ENCODE peak calls at places on chromosomes 7 and 10, in seven cellular contexts. L, O, X, B, R, F and M are unnamed samples.

GRCh38 chr10:122845783-122846332 is at the start of gene CUZD1:
- DNase-seq in L (no peak), O (no peak), X (no peak), B (no peak), R (no peak), F (peak), M (no peak)

GRCh38 chr7:30470783-30471182 is 7.8 kb downstream of the NOD1 start:
- DNase-seq in L (no peak), O (no peak), X (no peak), B (no peak), R (peak), F (no peak), M (peak)

GRCh38 chr10:104045151-104046089 is 40.3 kb downstream of the COL17A1 start:
- DNase-seq in L (peak), O (peak), X (peak), B (no peak), R (peak), F (peak), M (peak)

GRCh38 chr10:95478935-95479334 is 82.2 kb downstream of the SORBS1 start:
- DNase-seq in L (no peak), O (no peak), X (no peak), B (peak), R (peak), F (no peak), M (no peak)

GRCh38 chr7:42480304-42480665 is 243.3 kb upstream of the GLI3 start:
- DNase-seq in L (no peak), O (no peak), X (no peak), B (no peak), R (no peak), F (no peak), M (no peak)

GRCh38 chr7:77727936-77728701 is 31.9 kb downstream of the RSBN1L start:
- DNase-seq in L (peak), O (no peak), X (no peak), B (no peak), R (peak), F (peak), M (peak)

GRCh38 chr7:140232959-140233649 is 56.3 kb upstream of the KDM7A start:
- DNase-seq in L (no peak), O (no peak), X (no peak), B (no peak), R (no peak), F (no peak), M (no peak)

GRCh38 chr7:99614495-99614894 is 2.3 kb upstream of the ZSCAN25 start:
- DNase-seq in L (no peak), O (peak), X (no peak), B (no peak), R (no peak), F (no peak), M (no peak)

GRCh38 chr10:77925410-77925794 is 1.2 kb downstream of the DLG5 start:
- DNase-seq in L (no peak), O (no peak), X (peak), B (no peak), R (peak), F (no peak), M (peak)

GRCh38 chr7:55568613-55569268 is 3.6 kb downstream of the VOPP1 start:
- DNase-seq in L (no peak), O (no peak), X (no peak), B (no peak), R (peak), F (no peak), M (peak)

GRCh38 chr10:122561212-122561611 is 658 bp downstream of the DMBT1 start:
- DNase-seq in L (no peak), O (no peak), X (no peak), B (no peak), R (no peak), F (no peak), M (no peak)

GRCh38 chr10:28284126-28284525 is 18.7 kb downstream of the MPP7 start:
- DNase-seq in L (no peak), O (no peak), X (no peak), B (no peak), R (no peak), F (no peak), M (no peak)

GRCh38 chr10:122492955-122493597 is 31.7 kb downstream of the HTRA1 start:
- DNase-seq in L (no peak), O (no peak), X (no peak), B (no peak), R (peak), F (no peak), M (peak)

GRCh38 chr7:55572378-55573233 is at the start of gene VOPP1:
- DNase-seq in L (peak), O (peak), X (peak), B (peak), R (peak), F (peak), M (peak)

GRCh38 chr10:68861253-68861652 is 33.9 kb downstream of the STOX1 start:
- DNase-seq in L (no peak), O (peak), X (no peak), B (no peak), R (no peak), F (no peak), M (no peak)

GRCh38 chr7:149811221-149811620 is 27.0 kb upstream of the ZNF862 start:
- DNase-seq in L (no peak), O (peak), X (no peak), B (no peak), R (no peak), F (no peak), M (no peak)

GRCh38 chr10:114397651-114398145 is 6.6 kb downstream of the AFAP1L2 start:
- DNase-seq in L (no peak), O (no peak), X (no peak), B (peak), R (peak), F (no peak), M (peak)

GRCh38 chr10:4120454-4120853 is 335.4 kb upstream of the KLF6 start:
- DNase-seq in L (no peak), O (no peak), X (no peak), B (no peak), R (no peak), F (no peak), M (no peak)

GRCh38 chr7:27955596-27955995 is 215.6 kb downstream of the TAX1BP1 start:
- DNase-seq in L (no peak), O (no peak), X (no peak), B (no peak), R (no peak), F (no peak), M (no peak)

GRCh38 chr10:74388801-74389200 is 237.8 kb downstream of the ADK start:
- DNase-seq in L (no peak), O (no peak), X (no peak), B (no peak), R (no peak), F (no peak), M (no peak)

GRCh38 chr10:124180947-124181549 is 87.7 kb upstream of the CHST15 start:
- DNase-seq in L (no peak), O (no peak), X (no peak), B (no peak), R (peak), F (no peak), M (peak)

GRCh38 chr10:50419091-50419490 is 167.8 kb upstream of the ASAH2 start:
- DNase-seq in L (no peak), O (no peak), X (no peak), B (no peak), R (no peak), F (no peak), M (no peak)

GRCh38 chr7:23530355-23530754 is 1.4 kb downstream of the TRA2A start:
- DNase-seq in L (no peak), O (peak), X (peak), B (no peak), R (peak), F (peak), M (peak)

GRCh38 chr7:151459726-151460473 is 20.0 kb upstream of the CRYGN start:
- DNase-seq in L (no peak), O (no peak), X (peak), B (peak), R (peak), F (peak), M (peak)

GRCh38 chr10:93746844-93747284 is 10.9 kb upstream of the LGI1 start:
- DNase-seq in L (peak), O (peak), X (peak), B (no peak), R (peak), F (peak), M (peak)

GRCh38 chr10:61140765-61141392 is 196.9 kb upstream of the RHOBTB1 start:
- DNase-seq in L (peak), O (peak), X (peak), B (no peak), R (peak), F (peak), M (peak)

GRCh38 chr10:61021926-61022325 is 77.9 kb upstream of the RHOBTB1 start:
- DNase-seq in L (no peak), O (no peak), X (no peak), B (no peak), R (no peak), F (no peak), M (no peak)

GRCh38 chr10:102918817-102919236 is 733 bp downstream of the CNNM2 start:
- DNase-seq in L (no peak), O (peak), X (peak), B (no peak), R (no peak), F (peak), M (no peak)

GRCh38 chr10:102919992-102920736 is 2.1 kb downstream of the CNNM2 start:
- DNase-seq in L (no peak), O (no peak), X (no peak), B (no peak), R (no peak), F (peak), M (no peak)

GRCh38 chr10:102917314-102917961 is 656 bp upstream of the CNNM2 start:
- DNase-seq in L (peak), O (peak), X (peak), B (no peak), R (peak), F (peak), M (peak)

GRCh38 chr10:102919237-102919959 is 1.3 kb downstream of the CNNM2 start:
- DNase-seq in L (peak), O (no peak), X (peak), B (peak), R (peak), F (peak), M (no peak)

GRCh38 chr10:102917962-102918816 is at the start of gene CNNM2:
- DNase-seq in L (peak), O (peak), X (peak), B (peak), R (peak), F (peak), M (peak)
- TF ChIP-seq CTCF in L (no peak), O (no peak), X (no peak), B (no peak), R (no peak), F (no peak), M (no peak)

DNA sequence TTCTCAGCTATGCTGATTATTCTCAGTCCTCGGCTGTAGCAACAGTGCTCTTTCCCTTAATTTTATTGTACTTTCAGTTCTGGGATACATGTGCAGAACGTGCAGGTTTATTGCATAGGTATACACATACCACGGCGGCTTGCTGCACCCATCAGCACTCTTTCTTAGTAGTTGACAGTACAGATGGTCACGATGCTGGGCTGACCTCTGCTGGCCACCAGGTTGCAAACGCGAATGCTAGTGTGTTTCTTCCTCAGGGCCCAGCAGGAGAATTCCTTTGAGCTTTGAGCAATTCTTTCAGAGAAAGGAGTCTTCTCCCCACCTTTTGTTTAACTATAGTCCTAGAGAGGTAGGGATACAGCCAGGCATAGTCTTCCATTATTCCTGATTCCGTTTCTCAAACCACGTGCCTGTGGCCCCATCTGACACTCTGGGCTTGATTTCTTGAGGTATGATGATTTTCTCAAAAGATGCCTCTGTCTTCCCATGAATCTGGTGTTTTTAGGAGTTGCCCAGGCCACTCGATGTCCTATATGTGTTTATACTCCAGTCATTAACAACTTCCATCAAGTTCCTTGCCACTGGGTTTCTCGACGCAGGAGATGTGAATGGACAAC is 48.9 kb upstream of the CDC14C start:
- DNase-seq in L (peak), O (peak), X (peak), B (no peak), R (no peak), F (peak), M (peak)
- TF ChIP-seq CTCF in L (no peak), O (peak), X (peak), B (no peak), R (peak), F (peak), M (peak)

DNA sequence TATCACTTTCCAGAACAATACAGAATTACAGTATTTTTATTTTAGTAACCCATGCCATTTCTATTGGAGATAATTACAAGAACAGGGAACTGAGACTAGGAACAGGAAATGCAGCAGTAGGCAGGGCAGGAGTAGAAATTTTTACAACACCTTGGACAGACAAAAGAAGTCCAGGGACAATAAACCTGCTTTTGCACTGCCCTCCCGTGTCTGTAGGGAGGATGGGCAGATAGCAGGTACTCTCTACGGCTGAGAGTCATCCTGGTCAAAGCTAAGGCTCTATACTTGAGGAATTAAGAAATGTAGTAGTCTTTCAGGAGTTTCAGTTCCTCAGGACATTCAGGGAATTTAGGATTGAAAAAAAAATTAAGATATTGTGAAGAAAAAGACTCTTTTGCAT is 63.4 kb downstream of the VAX1 start:
- DNase-seq in L (no peak), O (no peak), X (no peak), B (no peak), R (no peak), F (peak), M (no peak)
- TF ChIP-seq CTCF in L (no peak), O (no peak), X (no peak), B (no peak), R (no peak), F (peak), M (no peak)

GRCh38 chr7:128201067-128201689 is 39.9 kb upstream of the LEP start:
- DNase-seq in L (peak), O (no peak), X (no peak), B (no peak), R (no peak), F (peak), M (no peak)

GRCh38 chr7:128203710-128204214 is 37.3 kb upstream of the LEP start:
- DNase-seq in L (no peak), O (no peak), X (no peak), B (no peak), R (peak), F (no peak), M (peak)

GRCh38 chr7:128201690-128202085 is 39.4 kb upstream of the LEP start:
- DNase-seq in L (no peak), O (no peak), X (no peak), B (no peak), R (no peak), F (no peak), M (no peak)

GRCh38 chr7:128203047-128203491 is 38.0 kb upstream of the LEP start:
- DNase-seq in L (no peak), O (no peak), X (no peak), B (no peak), R (no peak), F (no peak), M (no peak)

GRCh38 chr7:128202287-128202957 is 38.7 kb upstream of the LEP start:
- DNase-seq in L (no peak), O (no peak), X (no peak), B (no peak), R (no peak), F (no peak), M (no peak)
- TF ChIP-seq CTCF in L (no peak), O (no peak), X (no peak), B (no peak), R (no peak), F (no peak), M (no peak)

DNA sequence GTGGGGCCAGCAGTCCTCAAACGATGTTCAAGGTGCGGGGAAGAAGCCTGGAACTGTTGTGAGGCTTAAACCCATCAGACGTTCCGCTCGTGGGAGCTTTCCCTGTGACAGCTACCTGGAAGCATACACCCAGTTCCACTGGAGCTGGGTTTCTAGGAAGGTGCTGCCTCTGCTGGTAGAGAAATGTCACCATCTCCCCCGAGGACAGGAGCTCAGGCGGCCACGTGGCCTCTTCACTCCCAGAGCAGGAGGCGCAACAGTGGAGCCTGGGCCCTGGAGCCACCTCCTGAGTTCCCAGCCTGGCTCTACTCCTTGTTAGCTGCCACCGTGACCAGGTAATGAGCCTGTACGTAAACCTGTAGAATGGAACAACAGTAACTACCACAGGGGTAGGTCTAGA is 156.1 kb downstream of the ADARB2 start:
- DNase-seq in L (no peak), O (no peak), X (no peak), B (no peak), R (no peak), F (no peak), M (no peak)
- TF ChIP-seq CTCF in L (no peak), O (no peak), X (no peak), B (no peak), R (no peak), F (peak), M (no peak)

GRCh38 chr10:80203835-80204148 is 1.5 kb downstream of the ANXA11 start:
- DNase-seq in L (no peak), O (no peak), X (no peak), B (no peak), R (no peak), F (no peak), M (no peak)

GRCh38 chr10:80204193-80204714 is 1.1 kb downstream of the ANXA11 start:
- DNase-seq in L (no peak), O (peak), X (peak), B (no peak), R (no peak), F (peak), M (no peak)

GRCh38 chr10:80204801-80205477 is 398 bp downstream of the ANXA11 start:
- DNase-seq in L (peak), O (peak), X (no peak), B (no peak), R (peak), F (peak), M (peak)

GRCh38 chr10:80201592-80202256 is 3.6 kb downstream of the ANXA11 start:
- DNase-seq in L (no peak), O (no peak), X (no peak), B (no peak), R (no peak), F (no peak), M (no peak)

GRCh38 chr10:80202934-80203834 is 2.2 kb downstream of the ANXA11 start:
- DNase-seq in L (peak), O (peak), X (peak), B (peak), R (peak), F (peak), M (peak)
- TF ChIP-seq CTCF in L (no peak), O (peak), X (peak), B (no peak), R (peak), F (peak), M (no peak)

DNA sequence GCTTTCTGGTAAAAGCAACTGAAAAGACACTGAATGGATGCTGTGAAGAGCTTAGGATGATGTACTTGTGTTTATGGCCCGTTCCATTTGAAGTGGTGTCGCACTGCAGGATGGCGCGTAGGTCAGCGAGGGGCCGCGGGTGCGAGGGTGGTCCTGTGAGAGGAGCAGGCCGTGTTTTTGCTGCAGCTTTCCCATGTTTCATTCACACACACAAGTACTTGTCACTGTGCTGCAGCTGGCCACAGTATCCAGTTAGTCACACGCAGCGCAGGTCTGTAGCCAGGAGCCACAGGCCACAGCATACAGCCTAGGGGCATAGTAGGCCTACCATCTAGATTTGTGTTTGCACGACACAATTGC is 23.2 kb downstream of the WIPI2 start:
- DNase-seq in L (no peak), O (no peak), X (no peak), B (no peak), R (no peak), F (no peak), M (no peak)
- TF ChIP-seq CTCF in L (no peak), O (no peak), X (no peak), B (no peak), R (no peak), F (no peak), M (no peak)

GRCh38 chr7:158695056-158695455 is 9.5 kb downstream of the NCAPG2 start:
- DNase-seq in L (no peak), O (no peak), X (no peak), B (no peak), R (no peak), F (no peak), M (no peak)

GRCh38 chr7:158699341-158699740 is 5.3 kb downstream of the NCAPG2 start:
- DNase-seq in L (no peak), O (no peak), X (no peak), B (no peak), R (no peak), F (no peak), M (no peak)

GRCh38 chr7:158694650-158695049 is 10.0 kb downstream of the NCAPG2 start:
- DNase-seq in L (no peak), O (no peak), X (no peak), B (no peak), R (no peak), F (no peak), M (no peak)

GRCh38 chr7:158698657-158699195 is 5.9 kb downstream of the NCAPG2 start:
- DNase-seq in L (no peak), O (no peak), X (no peak), B (no peak), R (no peak), F (no peak), M (no peak)

DNA sequence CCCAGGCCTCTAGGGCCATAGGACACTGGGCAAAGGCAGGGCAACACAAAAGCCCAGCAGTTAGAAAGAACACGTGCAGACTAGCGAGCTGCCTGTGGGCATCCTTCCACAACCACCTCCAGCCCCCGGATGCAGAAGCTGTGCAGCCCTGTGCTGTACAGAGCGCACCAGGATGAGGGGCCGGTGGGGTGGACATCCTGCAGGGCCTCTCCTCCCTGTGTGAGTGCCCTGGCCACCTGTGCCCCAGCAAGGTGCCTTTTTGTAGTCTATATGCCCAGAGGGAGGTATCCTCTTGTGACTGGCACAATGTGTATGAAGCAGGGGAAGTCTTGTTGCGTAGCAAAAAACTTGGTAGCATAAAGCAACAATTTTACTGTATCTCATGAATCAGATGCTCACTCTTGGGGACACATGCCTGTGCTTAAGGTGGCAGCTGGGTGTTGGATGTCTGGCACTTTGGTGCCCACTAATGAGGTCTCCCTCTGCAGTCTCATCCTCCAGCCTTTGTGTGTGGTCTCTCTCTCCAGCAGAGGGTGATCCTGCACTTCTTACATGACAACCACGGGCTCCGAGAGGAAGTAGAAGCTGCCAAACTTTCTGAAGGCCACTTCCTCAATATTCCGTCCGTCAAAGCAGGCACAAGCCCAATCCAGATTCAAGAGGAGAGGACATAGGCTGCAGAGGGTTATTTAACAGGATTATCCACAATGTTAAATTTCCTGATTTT is 8.7 kb downstream of the NCAPG2 start:
- DNase-seq in L (peak), O (peak), X (no peak), B (no peak), R (peak), F (peak), M (peak)
- TF ChIP-seq CTCF in L (no peak), O (peak), X (no peak), B (peak), R (peak), F (peak), M (peak)